ENCODE peak calls at places on chromosome 17, in eight cellular contexts. I is mammary epithelial cell; Q is fibroblast of pulmonary artery; Y is GM20000; P is natural killer cell; G is osteocyte; C is activated CD8-positive, alpha-beta T cell treated with anti-CD3 and anti-CD28 coated beads for 36 hours; R is endothelial cell. A is an unnamed sample.

GRCh38 chr17:64920419-64921172 is 1.3 kb upstream of the LRRC37A3 start:
- DNase-seq in G (no peak), C (no peak), P (no peak), Q (no peak), Y (no peak), R (no peak), I (no peak), A (no peak)

GRCh38 chr17:61075988-61076387 is 323.7 kb upstream of the TBX2 start:
- DNase-seq in R (no peak), Y (no peak), P (no peak), G (no peak), C (no peak), Q (no peak), I (no peak), A (no peak)

GRCh38 chr17:43401293-43401692 is 2.5 kb downstream of the ARL4D start:
- DNase-seq in Q (peak), G (peak), I (peak), C (no peak), Y (no peak), R (no peak), P (no peak), A (peak)

GRCh38 chr17:556431-556995 is 158.1 kb downstream of the VPS53 start:
- DNase-seq in R (no peak), Q (peak), P (no peak), Y (no peak), I (no peak), G (no peak), C (no peak), A (no peak)

GRCh38 chr17:42422412-42422957 is 571 bp downstream of the CAVIN1 start:
- DNase-seq in I (peak), Q (no peak), Y (no peak), G (no peak), C (peak), P (no peak), R (peak), A (peak)

GRCh38 chr17:58335061-58335731 is 6.6 kb upstream of the TSPOAP1 start:
- DNase-seq in Y (no peak), P (peak), G (no peak), R (no peak), Q (no peak), I (no peak), C (peak), A (no peak)

GRCh38 chr17:6135216-6135615 is 65.0 kb downstream of the WSCD1 start:
- DNase-seq in Q (no peak), C (no peak), P (no peak), G (no peak), Y (no peak), R (no peak), I (no peak), A (no peak)

GRCh38 chr17:76558210-76559095 is 18.6 kb downstream of the PRCD start:
- DNase-seq in R (no peak), I (no peak), C (peak), G (no peak), Q (peak), Y (no peak), P (no peak), A (no peak)

GRCh38 chr17:5514976-5515375 is 28.6 kb downstream of the MIS12 start:
- DNase-seq in R (no peak), Q (no peak), P (no peak), G (no peak), I (no peak), C (no peak), Y (no peak), A (no peak)

GRCh38 chr17:81712468-81713003 is 452 bp downstream of the SLC25A10 start:
- DNase-seq in P (no peak), R (peak), C (peak), I (peak), G (no peak), Y (peak), Q (peak), A (no peak)

GRCh38 chr17:77025781-77026180 is 115.0 kb upstream of the SEC14L1 start:
- DNase-seq in Q (no peak), P (no peak), I (peak), Y (no peak), C (no peak), R (no peak), G (no peak), A (no peak)

GRCh38 chr17:62643496-62643895 is 16.0 kb downstream of the MRC2 start:
- DNase-seq in I (no peak), C (no peak), Y (no peak), R (no peak), Q (no peak), G (no peak), P (no peak), A (no peak)

GRCh38 chr17:59848778-59849177 is 44.0 kb downstream of the TUBD1 start:
- DNase-seq in Y (no peak), C (peak), Q (peak), R (no peak), P (no peak), I (peak), G (no peak), A (no peak)

GRCh38 chr17:6549384-6550036 is 6.8 kb downstream of the PITPNM3 start:
- DNase-seq in R (no peak), C (no peak), Q (no peak), Y (no peak), G (no peak), I (no peak), P (no peak), A (no peak)

GRCh38 chr17:74153821-74154430 is 49.6 kb upstream of the RPL38 start:
- DNase-seq in R (no peak), Q (no peak), C (no peak), I (no peak), P (no peak), G (peak), Y (no peak), A (no peak)

GRCh38 chr17:75617218-75617617 is 16.0 kb upstream of the SMIM5 start:
- DNase-seq in P (no peak), Q (no peak), I (no peak), Y (no peak), C (no peak), G (no peak), R (no peak), A (no peak)

GRCh38 chr17:36768355-36768754 is 167.0 kb downstream of the MRM1 start:
- DNase-seq in I (no peak), P (no peak), Q (no peak), Y (no peak), R (no peak), G (no peak), C (peak), A (no peak)
- TF ChIP-seq CTCF in I (peak), P (no peak), Q (peak), Y (no peak), R (no peak), G (no peak), C (no peak), A (no peak)

DNA sequence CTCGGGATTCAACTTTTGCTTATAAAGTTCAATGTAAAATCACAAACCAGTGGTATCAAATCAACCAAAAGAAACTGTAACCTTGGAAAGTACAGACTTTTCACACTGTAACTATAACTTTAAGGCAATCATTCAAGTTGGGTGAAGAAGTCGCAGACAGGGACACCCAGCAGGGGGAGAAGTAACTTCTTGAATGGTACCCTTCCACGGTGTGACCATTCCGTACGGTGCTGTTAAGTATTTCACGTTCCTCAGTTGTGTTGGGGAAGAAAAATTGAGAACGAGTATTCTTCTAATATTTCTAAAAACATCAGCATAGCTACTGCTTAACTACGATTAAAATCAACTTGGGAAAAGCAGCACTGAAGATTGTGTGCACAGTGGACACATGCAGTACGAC is 55.8 kb downstream of the MYH10 start:
- DNase-seq in R (no peak), Q (peak), I (no peak), G (no peak), Y (no peak), P (no peak), C (no peak), A (no peak)
- TF ChIP-seq CTCF in R (peak), Q (peak), I (peak), G (peak), Y (no peak), P (no peak), C (no peak), A (no peak)

GRCh38 chr17:39153541-39154111 is 2.2 kb upstream of the PLXDC1 start:
- DNase-seq in I (peak), Y (peak), Q (peak), C (peak), G (peak), P (peak), R (peak), A (peak)
- TF ChIP-seq CTCF in I (no peak), Y (no peak), Q (peak), C (no peak), G (peak), P (no peak), R (no peak), A (no peak)

GRCh38 chr17:4477286-4477791 is 21.3 kb upstream of the SPNS2 start:
- DNase-seq in C (peak), P (no peak), Q (no peak), G (no peak), R (no peak), Y (no peak), I (no peak), A (no peak)

GRCh38 chr17:4479340-4479981 is 19.2 kb upstream of the SPNS2 start:
- DNase-seq in Q (no peak), C (no peak), I (no peak), G (no peak), Y (no peak), R (no peak), P (no peak), A (no peak)

GRCh38 chr17:4479982-4480751 is 18.5 kb upstream of the SPNS2 start:
- DNase-seq in R (no peak), Q (no peak), Y (no peak), I (no peak), G (no peak), C (no peak), P (no peak), A (no peak)

GRCh38 chr17:4476512-4477070 is 22.1 kb upstream of the SPNS2 start:
- DNase-seq in Q (no peak), G (no peak), Y (no peak), I (no peak), R (no peak), P (no peak), C (no peak), A (no peak)

DNA sequence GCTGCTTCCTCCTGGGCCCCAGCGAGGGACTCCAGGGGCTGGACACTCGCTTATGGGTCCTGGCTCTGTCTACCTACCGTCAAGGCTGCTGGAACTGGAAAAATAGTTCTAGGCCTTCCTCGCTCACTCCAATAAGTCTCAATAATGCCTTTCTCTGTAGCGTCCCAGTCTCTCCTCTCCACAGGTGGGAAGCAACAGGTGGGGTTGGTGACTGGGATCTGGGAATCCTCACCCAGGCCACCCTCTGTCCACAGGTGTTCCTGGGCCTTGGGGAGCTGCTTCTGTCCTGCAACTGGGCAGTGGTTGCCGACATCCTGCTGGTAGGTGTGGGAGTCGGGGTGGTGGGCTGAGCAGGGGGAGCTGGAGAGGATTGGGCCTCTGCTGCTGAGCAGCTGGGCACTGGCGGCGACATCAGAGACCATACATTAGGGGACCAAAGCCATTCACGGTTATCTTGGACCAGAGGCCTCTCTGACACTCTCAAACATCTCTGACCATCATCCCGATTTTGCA is 20.3 kb upstream of the SPNS2 start:
- DNase-seq in R (no peak), Q (no peak), Y (no peak), G (no peak), I (no peak), P (no peak), C (no peak), A (no peak)
- TF ChIP-seq CTCF in R (no peak), Q (no peak), Y (no peak), G (no peak), I (no peak), P (no peak), C (no peak), A (no peak)

GRCh38 chr17:19250421-19251141 is 13.4 kb downstream of the EPN2 start:
- DNase-seq in Q (no peak), G (no peak), Y (no peak), R (no peak), P (no peak), C (no peak), I (no peak), A (no peak)
- TF ChIP-seq CTCF in Q (no peak), G (no peak), Y (no peak), R (no peak), P (no peak), C (no peak), I (no peak), A (no peak)

DNA sequence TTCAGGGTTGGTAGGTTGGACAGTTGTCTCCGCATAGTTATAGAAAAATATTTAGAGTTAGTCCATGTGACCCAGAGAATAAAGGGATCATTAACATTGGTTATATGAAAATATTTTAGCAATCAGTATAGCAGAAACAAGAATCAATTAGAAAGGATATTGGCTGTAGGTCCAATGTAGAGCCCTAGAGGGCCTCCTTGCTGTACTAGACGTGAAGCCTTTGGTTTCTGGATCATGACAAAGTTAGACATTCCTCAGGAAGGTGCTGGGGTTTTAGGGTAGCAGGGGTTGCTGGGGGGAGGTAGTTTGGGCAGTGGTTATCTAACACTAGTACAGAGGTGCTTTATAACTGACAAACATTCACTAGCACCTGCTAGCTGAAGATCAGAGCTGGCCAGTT is 31.6 kb upstream of the ANKFN1 start:
- DNase-seq in I (no peak), G (no peak), Q (no peak), P (no peak), C (no peak), Y (no peak), R (no peak), A (no peak)
- TF ChIP-seq CTCF in I (peak), G (no peak), Q (no peak), P (no peak), C (no peak), Y (no peak), R (no peak), A (no peak)

GRCh38 chr17:47253541-47254402 is at the start of gene ITGB3:
- DNase-seq in C (peak), Y (peak), R (peak), G (peak), P (peak), Q (peak), I (peak), A (peak)
- TF ChIP-seq CTCF in C (peak), Y (peak), R (no peak), G (peak), P (no peak), Q (peak), I (peak), A (peak)

GRCh38 chr17:28532063-28532960 is 20.1 kb downstream of the UNC119 start:
- DNase-seq in I (no peak), Q (no peak), C (no peak), R (no peak), G (no peak), P (no peak), Y (no peak), A (no peak)
- TF ChIP-seq CTCF in I (no peak), Q (no peak), C (no peak), R (no peak), G (no peak), P (no peak), Y (no peak), A (no peak)

DNA sequence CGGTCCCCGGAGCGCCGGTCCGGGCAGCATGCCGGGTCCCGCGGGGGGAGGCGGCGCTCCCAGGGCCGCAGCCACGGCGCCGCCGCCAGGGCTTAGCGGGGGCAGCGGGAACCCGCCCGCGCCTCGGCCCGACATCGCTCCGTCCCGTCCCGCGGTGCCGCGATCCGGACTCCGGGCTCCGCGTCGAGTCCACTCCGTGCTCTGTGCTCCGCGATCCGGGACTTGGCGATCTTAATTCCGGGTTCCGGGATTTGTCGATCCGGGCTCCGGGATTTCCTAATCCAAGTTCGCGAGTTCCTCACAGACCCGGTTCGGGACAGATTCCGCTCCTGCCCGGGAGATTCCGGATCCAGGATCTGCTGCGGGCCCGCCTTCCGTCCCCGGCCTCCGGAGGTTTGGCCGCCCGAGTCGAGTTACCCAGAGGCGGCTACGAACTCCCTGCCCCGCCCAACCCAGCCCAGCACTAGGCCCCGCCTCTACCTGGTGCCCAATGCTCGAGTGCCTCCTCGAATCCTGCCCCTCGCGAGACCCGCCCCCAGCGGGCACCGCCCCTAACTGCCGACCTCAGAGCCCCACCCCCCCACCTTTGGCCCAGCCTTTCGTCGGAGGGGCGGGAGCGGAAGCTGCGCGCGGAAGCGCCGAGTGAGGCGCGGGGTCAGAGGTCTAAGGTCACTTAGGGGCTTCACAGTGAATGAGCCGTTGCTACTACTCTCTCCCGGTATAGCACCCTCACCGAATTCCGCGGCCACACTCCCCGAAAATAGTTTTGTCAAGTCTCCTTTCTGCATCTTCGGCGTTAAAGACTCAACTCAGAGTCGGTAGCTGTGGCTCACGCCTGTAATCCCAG is at the start of gene SMARCD2:
- DNase-seq in Y (peak), R (peak), C (peak), P (peak), G (peak), I (peak), Q (peak), A (peak)
- TF ChIP-seq CTCF in Y (no peak), R (no peak), C (no peak), P (no peak), G (no peak), I (no peak), Q (no peak), A (no peak)

A was measured in RWPE1.